ENCODE peak calls at places on chromosomes 1 and 21, in seven cellular contexts. One of them, this sample, is unnamed.

GRCh38 chr1:156367386-156368156 is 1.4 kb upstream of the RHBG start:
- DNase-seq in fibroblast of lung: no peak
- DNase-seq in stimulated activated CD4-positive, alpha-beta T cell treated with anti-CD3 and anti-CD28 coated beads, Interleukin-1b, Interleukin-23, amount 100 ng/mL, for 1 hour: no peak
- DNase-seq in left ventricle myocardium inferior: no peak
- DNase-seq in Daoy: no peak
- DNase-seq in iPS-NIHi11: peak
- DNase-seq in HFF-Myc: no peak
- DNase-seq in this sample: no peak

GRCh38 chr1:169049258-169049936 is 57.1 kb upstream of the ATP1B1 start:
- DNase-seq in fibroblast of lung: no peak
- DNase-seq in stimulated activated CD4-positive, alpha-beta T cell treated with anti-CD3 and anti-CD28 coated beads, Interleukin-1b, Interleukin-23, amount 100 ng/mL, for 1 hour: no peak
- DNase-seq in left ventricle myocardium inferior: no peak
- DNase-seq in Daoy: no peak
- DNase-seq in iPS-NIHi11: no peak
- DNase-seq in HFF-Myc: peak
- DNase-seq in this sample: no peak

GRCh38 chr1:76269175-76269574 is 194.6 kb downstream of the ST6GALNAC3 start:
- DNase-seq in fibroblast of lung: peak
- DNase-seq in stimulated activated CD4-positive, alpha-beta T cell treated with anti-CD3 and anti-CD28 coated beads, Interleukin-1b, Interleukin-23, amount 100 ng/mL, for 1 hour: no peak
- DNase-seq in left ventricle myocardium inferior: no peak
- DNase-seq in Daoy: peak
- DNase-seq in iPS-NIHi11: no peak
- DNase-seq in HFF-Myc: peak
- DNase-seq in this sample: no peak

GRCh38 chr1:34266127-34266951 is 89.6 kb downstream of the C1orf94 start:
- DNase-seq in fibroblast of lung: no peak
- DNase-seq in stimulated activated CD4-positive, alpha-beta T cell treated with anti-CD3 and anti-CD28 coated beads, Interleukin-1b, Interleukin-23, amount 100 ng/mL, for 1 hour: no peak
- DNase-seq in left ventricle myocardium inferior: no peak
- DNase-seq in Daoy: peak
- DNase-seq in iPS-NIHi11: peak
- DNase-seq in HFF-Myc: no peak
- DNase-seq in this sample: peak

GRCh38 chr21:15742052-15742451 is 12.3 kb downstream of the USP25 start:
- DNase-seq in fibroblast of lung: no peak
- DNase-seq in stimulated activated CD4-positive, alpha-beta T cell treated with anti-CD3 and anti-CD28 coated beads, Interleukin-1b, Interleukin-23, amount 100 ng/mL, for 1 hour: no peak
- DNase-seq in left ventricle myocardium inferior: no peak
- DNase-seq in Daoy: peak
- DNase-seq in iPS-NIHi11: no peak
- DNase-seq in HFF-Myc: no peak
- DNase-seq in this sample: no peak

GRCh38 chr1:88763649-88764406 is 79.8 kb downstream of the PKN2 start:
- DNase-seq in fibroblast of lung: peak
- DNase-seq in stimulated activated CD4-positive, alpha-beta T cell treated with anti-CD3 and anti-CD28 coated beads, Interleukin-1b, Interleukin-23, amount 100 ng/mL, for 1 hour: no peak
- DNase-seq in left ventricle myocardium inferior: no peak
- DNase-seq in Daoy: no peak
- DNase-seq in iPS-NIHi11: no peak
- DNase-seq in HFF-Myc: no peak
- DNase-seq in this sample: no peak

GRCh38 chr1:2208309-2209239 is 14.0 kb upstream of the FAAP20 start:
- DNase-seq in fibroblast of lung: peak
- DNase-seq in stimulated activated CD4-positive, alpha-beta T cell treated with anti-CD3 and anti-CD28 coated beads, Interleukin-1b, Interleukin-23, amount 100 ng/mL, for 1 hour: no peak
- DNase-seq in left ventricle myocardium inferior: peak
- DNase-seq in Daoy: peak
- DNase-seq in iPS-NIHi11: no peak
- DNase-seq in HFF-Myc: no peak
- DNase-seq in this sample: no peak

GRCh38 chr21:27519357-27519756 is 552.5 kb upstream of the ADAMTS5 start:
- DNase-seq in fibroblast of lung: peak
- DNase-seq in stimulated activated CD4-positive, alpha-beta T cell treated with anti-CD3 and anti-CD28 coated beads, Interleukin-1b, Interleukin-23, amount 100 ng/mL, for 1 hour: no peak
- DNase-seq in left ventricle myocardium inferior: no peak
- DNase-seq in Daoy: peak
- DNase-seq in iPS-NIHi11: no peak
- DNase-seq in HFF-Myc: peak
- DNase-seq in this sample: no peak

GRCh38 chr1:36035154-36035553 is 48.7 kb upstream of the TEKT2 start:
- DNase-seq in fibroblast of lung: no peak
- DNase-seq in stimulated activated CD4-positive, alpha-beta T cell treated with anti-CD3 and anti-CD28 coated beads, Interleukin-1b, Interleukin-23, amount 100 ng/mL, for 1 hour: no peak
- DNase-seq in left ventricle myocardium inferior: no peak
- DNase-seq in Daoy: no peak
- DNase-seq in iPS-NIHi11: no peak
- DNase-seq in HFF-Myc: no peak
- DNase-seq in this sample: no peak

GRCh38 chr1:175373786-175374623 is 181.4 kb upstream of the KIAA0040 start:
- DNase-seq in fibroblast of lung: peak
- DNase-seq in stimulated activated CD4-positive, alpha-beta T cell treated with anti-CD3 and anti-CD28 coated beads, Interleukin-1b, Interleukin-23, amount 100 ng/mL, for 1 hour: no peak
- DNase-seq in left ventricle myocardium inferior: no peak
- DNase-seq in Daoy: peak
- DNase-seq in iPS-NIHi11: peak
- DNase-seq in HFF-Myc: no peak
- DNase-seq in this sample: peak

GRCh38 chr1:22108343-22109135 is 34.4 kb downstream of the WNT4 start:
- DNase-seq in fibroblast of lung: no peak
- DNase-seq in stimulated activated CD4-positive, alpha-beta T cell treated with anti-CD3 and anti-CD28 coated beads, Interleukin-1b, Interleukin-23, amount 100 ng/mL, for 1 hour: no peak
- DNase-seq in left ventricle myocardium inferior: no peak
- DNase-seq in Daoy: no peak
- DNase-seq in iPS-NIHi11: no peak
- DNase-seq in HFF-Myc: no peak
- DNase-seq in this sample: no peak

GRCh38 chr1:155131285-155131684 is 3.6 kb downstream of the EFNA1 start:
- DNase-seq in fibroblast of lung: no peak
- DNase-seq in stimulated activated CD4-positive, alpha-beta T cell treated with anti-CD3 and anti-CD28 coated beads, Interleukin-1b, Interleukin-23, amount 100 ng/mL, for 1 hour: no peak
- DNase-seq in left ventricle myocardium inferior: peak
- DNase-seq in Daoy: no peak
- DNase-seq in iPS-NIHi11: no peak
- DNase-seq in HFF-Myc: no peak
- DNase-seq in this sample: no peak

GRCh38 chr1:221706862-221707582 is 34.9 kb downstream of the DUSP10 start:
- DNase-seq in fibroblast of lung: no peak
- DNase-seq in stimulated activated CD4-positive, alpha-beta T cell treated with anti-CD3 and anti-CD28 coated beads, Interleukin-1b, Interleukin-23, amount 100 ng/mL, for 1 hour: no peak
- DNase-seq in left ventricle myocardium inferior: no peak
- DNase-seq in Daoy: no peak
- DNase-seq in iPS-NIHi11: no peak
- DNase-seq in HFF-Myc: no peak
- DNase-seq in this sample: no peak

GRCh38 chr1:186212574-186213224 is 162.4 kb downstream of the TPR start:
- DNase-seq in fibroblast of lung: peak
- DNase-seq in stimulated activated CD4-positive, alpha-beta T cell treated with anti-CD3 and anti-CD28 coated beads, Interleukin-1b, Interleukin-23, amount 100 ng/mL, for 1 hour: no peak
- DNase-seq in left ventricle myocardium inferior: no peak
- DNase-seq in Daoy: peak
- DNase-seq in iPS-NIHi11: peak
- DNase-seq in HFF-Myc: peak
- DNase-seq in this sample: peak

GRCh38 chr1:211938473-211939080 is 96.8 kb downstream of the INTS7 start:
- DNase-seq in fibroblast of lung: no peak
- DNase-seq in stimulated activated CD4-positive, alpha-beta T cell treated with anti-CD3 and anti-CD28 coated beads, Interleukin-1b, Interleukin-23, amount 100 ng/mL, for 1 hour: no peak
- DNase-seq in left ventricle myocardium inferior: no peak
- DNase-seq in Daoy: no peak
- DNase-seq in iPS-NIHi11: no peak
- DNase-seq in HFF-Myc: no peak
- DNase-seq in this sample: no peak

GRCh38 chr1:43293896-43294760 is 6.7 kb upstream of the TIE1 start:
- DNase-seq in fibroblast of lung: peak
- DNase-seq in stimulated activated CD4-positive, alpha-beta T cell treated with anti-CD3 and anti-CD28 coated beads, Interleukin-1b, Interleukin-23, amount 100 ng/mL, for 1 hour: no peak
- DNase-seq in left ventricle myocardium inferior: no peak
- DNase-seq in Daoy: peak
- DNase-seq in iPS-NIHi11: no peak
- DNase-seq in HFF-Myc: peak
- DNase-seq in this sample: peak

GRCh38 chr1:156815307-156815826 is 1.3 kb downstream of the SH2D2A start:
- DNase-seq in fibroblast of lung: peak
- DNase-seq in stimulated activated CD4-positive, alpha-beta T cell treated with anti-CD3 and anti-CD28 coated beads, Interleukin-1b, Interleukin-23, amount 100 ng/mL, for 1 hour: no peak
- DNase-seq in left ventricle myocardium inferior: peak
- DNase-seq in Daoy: peak
- DNase-seq in iPS-NIHi11: no peak
- DNase-seq in HFF-Myc: peak
- DNase-seq in this sample: peak

GRCh38 chr1:24216254-24216653 is 29.2 kb upstream of the IFNLR1 start:
- DNase-seq in fibroblast of lung: no peak
- DNase-seq in stimulated activated CD4-positive, alpha-beta T cell treated with anti-CD3 and anti-CD28 coated beads, Interleukin-1b, Interleukin-23, amount 100 ng/mL, for 1 hour: no peak
- DNase-seq in left ventricle myocardium inferior: no peak
- DNase-seq in Daoy: no peak
- DNase-seq in iPS-NIHi11: no peak
- DNase-seq in HFF-Myc: no peak
- DNase-seq in this sample: no peak

GRCh38 chr1:231122143-231122542 is 39.7 kb upstream of the TRIM67 start:
- DNase-seq in fibroblast of lung: no peak
- DNase-seq in stimulated activated CD4-positive, alpha-beta T cell treated with anti-CD3 and anti-CD28 coated beads, Interleukin-1b, Interleukin-23, amount 100 ng/mL, for 1 hour: no peak
- DNase-seq in left ventricle myocardium inferior: no peak
- DNase-seq in Daoy: no peak
- DNase-seq in iPS-NIHi11: no peak
- DNase-seq in HFF-Myc: no peak
- DNase-seq in this sample: no peak

GRCh38 chr1:192880191-192880590 is 71.4 kb downstream of the RGS2 start:
- DNase-seq in fibroblast of lung: peak
- DNase-seq in stimulated activated CD4-positive, alpha-beta T cell treated with anti-CD3 and anti-CD28 coated beads, Interleukin-1b, Interleukin-23, amount 100 ng/mL, for 1 hour: no peak
- DNase-seq in left ventricle myocardium inferior: no peak
- DNase-seq in Daoy: no peak
- DNase-seq in iPS-NIHi11: no peak
- DNase-seq in HFF-Myc: no peak
- DNase-seq in this sample: no peak

This sample was measured in mesendoderm.